ENCODE peak calls at places on chromosome 13, in eight cellular contexts. S is activated B cell treated with CpG ODN at 0.5 μM for 24 hours, L is endodermal cell, T is mesothelial cell of epicardium, K is WERI-Rb-1, D is breast epithelium, I is H9, X is GM12865. W is an unnamed sample.

GRCh38 chr13:66344770-66345367 is 885.3 kb downstream of the PCDH9 start:
- DNase-seq in S (no peak), L (no peak), T (no peak), K (no peak), D (no peak), I (no peak), X (no peak), W (no peak)

GRCh38 chr13:24500977-24501376 is 11.6 kb downstream of the PARP4 start:
- DNase-seq in S (no peak), L (no peak), T (no peak), K (no peak), D (no peak), I (no peak), X (no peak), W (no peak)

GRCh38 chr13:25840261-25840660 is 211.6 kb downstream of the SHISA2 start:
- DNase-seq in S (no peak), L (no peak), T (no peak), K (no peak), D (no peak), I (no peak), X (no peak), W (no peak)

GRCh38 chr13:97284558-97284957 is 62.4 kb downstream of the MBNL2 start:
- DNase-seq in S (no peak), L (no peak), T (no peak), K (no peak), D (no peak), I (no peak), X (no peak), W (no peak)

GRCh38 chr13:76638882-76639281 is 247.3 kb downstream of the KCTD12 start:
- DNase-seq in S (no peak), L (no peak), T (no peak), K (no peak), D (no peak), I (no peak), X (no peak), W (no peak)

GRCh38 chr13:67120872-67121531 is 109.1 kb downstream of the PCDH9 start:
- DNase-seq in S (no peak), L (no peak), T (no peak), K (no peak), D (no peak), I (no peak), X (no peak), W (no peak)

GRCh38 chr13:66895780-66896179 is 334.4 kb downstream of the PCDH9 start:
- DNase-seq in S (no peak), L (no peak), T (no peak), K (no peak), D (no peak), I (no peak), X (no peak), W (no peak)

GRCh38 chr13:49371943-49372636 is 71.8 kb downstream of the CAB39L start:
- DNase-seq in S (no peak), L (no peak), T (no peak), K (no peak), D (no peak), I (no peak), X (peak), W (no peak)

GRCh38 chr13:84097148-84097547 is 214.9 kb upstream of the SLITRK1 start:
- DNase-seq in S (no peak), L (no peak), T (no peak), K (no peak), D (no peak), I (no peak), X (no peak), W (no peak)

GRCh38 chr13:66617786-66618185 is 612.4 kb downstream of the PCDH9 start:
- DNase-seq in S (no peak), L (no peak), T (no peak), K (no peak), D (no peak), I (no peak), X (no peak), W (no peak)

GRCh38 chr13:79870123-79870522 is 389.2 kb downstream of the NDFIP2 start:
- DNase-seq in S (no peak), L (no peak), T (no peak), K (no peak), D (no peak), I (no peak), X (no peak), W (no peak)

GRCh38 chr13:80814541-80814940 is 473.6 kb upstream of the SPRY2 start:
- DNase-seq in S (no peak), L (no peak), T (no peak), K (no peak), D (no peak), I (no peak), X (no peak), W (no peak)

GRCh38 chr13:93624371-93624777 is 397.8 kb downstream of the GPC6 start:
- DNase-seq in S (no peak), L (no peak), T (no peak), K (no peak), D (no peak), I (no peak), X (no peak), W (no peak)

GRCh38 chr13:24630851-24631341 is 49.3 kb upstream of the ATP12A start:
- DNase-seq in S (no peak), L (no peak), T (no peak), K (no peak), D (no peak), I (no peak), X (no peak), W (no peak)

GRCh38 chr13:32535748-32536147 is 2.8 kb downstream of the N4BP2L2 start:
- DNase-seq in S (no peak), L (no peak), T (no peak), K (no peak), D (no peak), I (no peak), X (no peak), W (no peak)

GRCh38 chr13:49814551-49815270 is 22.2 kb upstream of the KPNA3 start:
- DNase-seq in S (no peak), L (no peak), T (no peak), K (no peak), D (no peak), I (no peak), X (no peak), W (no peak)

GRCh38 chr13:27624071-27624470 is 2.4 kb downstream of the POLR1D start:
- DNase-seq in S (no peak), L (no peak), T (no peak), K (no peak), D (no peak), I (no peak), X (no peak), W (no peak)

GRCh38 chr13:99822820-99823219 is 148.7 kb downstream of the ZIC5 start:
- DNase-seq in S (no peak), L (no peak), T (no peak), K (no peak), D (no peak), I (no peak), X (no peak), W (no peak)

GRCh38 chr13:99677388-99677951 is 176.2 kb downstream of the TM9SF2 start:
- DNase-seq in S (no peak), L (no peak), T (no peak), K (no peak), D (no peak), I (no peak), X (no peak), W (no peak)

GRCh38 chr13:91313103-91313502 is 34.4 kb upstream of the MIR17HG start:
- DNase-seq in S (no peak), L (peak), T (no peak), K (no peak), D (no peak), I (no peak), X (peak), W (no peak)

GRCh38 chr13:103525530-103525929 is 459.3 kb upstream of the SLC10A2 start:
- DNase-seq in S (no peak), L (no peak), T (no peak), K (no peak), D (no peak), I (no peak), X (no peak), W (no peak)

GRCh38 chr13:62643007-62643483 is 1227.4 kb upstream of the PCDH20 start:
- DNase-seq in S (no peak), L (no peak), T (no peak), K (no peak), D (no peak), I (no peak), X (peak), W (no peak)

GRCh38 chr13:44238011-44238421 is 135.6 kb upstream of the SERP2 start:
- DNase-seq in S (no peak), L (no peak), T (no peak), K (no peak), D (no peak), I (no peak), X (no peak), W (no peak)

GRCh38 chr13:99150575-99151370 is 49.9 kb upstream of the UBAC2 start:
- DNase-seq in S (no peak), L (no peak), T (peak), K (no peak), D (no peak), I (no peak), X (no peak), W (no peak)

GRCh38 chr13:22665531-22665930 is 515.2 kb upstream of the SGCG start:
- DNase-seq in S (no peak), L (no peak), T (no peak), K (no peak), D (no peak), I (no peak), X (no peak), W (no peak)

GRCh38 chr13:44272692-44273091 is 100.9 kb upstream of the SERP2 start:
- DNase-seq in S (no peak), L (no peak), T (no peak), K (no peak), D (no peak), I (no peak), X (no peak), W (no peak)

GRCh38 chr13:76685938-76686337 is 200.3 kb downstream of the KCTD12 start:
- DNase-seq in S (no peak), L (no peak), T (no peak), K (no peak), D (no peak), I (no peak), X (no peak), W (no peak)

GRCh38 chr13:19818223-19818842 is 35.6 kb upstream of the PSPC1 start:
- DNase-seq in S (peak), L (peak), T (peak), K (peak), D (peak), I (peak), X (peak), W (peak)

GRCh38 chr13:65387743-65388347 is 1842.3 kb downstream of the PCDH9 start:
- DNase-seq in S (no peak), L (peak), T (no peak), K (no peak), D (no peak), I (no peak), X (no peak), W (no peak)

GRCh38 chr13:78443839-78444238 is 159.5 kb downstream of the POU4F1 start:
- DNase-seq in S (no peak), L (no peak), T (no peak), K (no peak), D (no peak), I (no peak), X (no peak), W (no peak)
- TF ChIP-seq CTCF in S (no peak), L (no peak), T (no peak), K (no peak), D (no peak), I (no peak), X (no peak), W (no peak)

GRCh38 chr13:73757471-73758233 is 376.6 kb downstream of the KLF12 start:
- DNase-seq in S (no peak), L (no peak), T (no peak), K (no peak), D (no peak), I (no peak), X (no peak), W (no peak)

GRCh38 chr13:73754241-73754640 is 380.0 kb downstream of the KLF12 start:
- DNase-seq in S (no peak), L (no peak), T (no peak), K (no peak), D (no peak), I (no peak), X (no peak), W (no peak)

GRCh38 chr13:73751290-73751689 is 382.9 kb downstream of the KLF12 start:
- DNase-seq in S (no peak), L (no peak), T (no peak), K (no peak), D (no peak), I (no peak), X (no peak), W (no peak)

GRCh38 chr13:73754727-73755292 is 379.4 kb downstream of the KLF12 start:
- DNase-seq in S (no peak), L (no peak), T (no peak), K (peak), D (no peak), I (no peak), X (peak), W (peak)
- TF ChIP-seq CTCF in S (peak), L (peak), T (peak), K (peak), D (peak), I (peak), X (peak), W (peak)

GRCh38 chr13:42039946-42040729 is 8.3 kb upstream of the DGKH start:
- DNase-seq in S (peak), L (peak), T (peak), K (peak), D (peak), I (peak), X (peak), W (peak)
- TF ChIP-seq CTCF in S (no peak), L (no peak), T (no peak), K (no peak), D (no peak), I (no peak), X (no peak), W (no peak)

GRCh38 chr13:51222510-51223283 is 499 bp downstream of the FAM124A start:
- DNase-seq in S (peak), L (peak), T (peak), K (peak), D (no peak), I (no peak), X (no peak), W (no peak)
- TF ChIP-seq CTCF in S (no peak), L (peak), T (no peak), K (no peak), D (no peak), I (peak), X (no peak), W (peak)

GRCh38 chr13:110920038-110920437 is 5.2 kb upstream of the ANKRD10 start:
- DNase-seq in S (no peak), L (no peak), T (no peak), K (no peak), D (no peak), I (no peak), X (peak), W (no peak)
- TF ChIP-seq CTCF in S (no peak), L (no peak), T (no peak), K (no peak), D (no peak), I (no peak), X (no peak), W (no peak)

GRCh38 chr13:46552888-46553520 is at the start of gene LRCH1:
- DNase-seq in S (peak), L (peak), T (peak), K (peak), D (peak), I (peak), X (peak), W (peak)

GRCh38 chr13:46553521-46553885 is 533 bp downstream of the LRCH1 start:
- DNase-seq in S (peak), L (peak), T (peak), K (no peak), D (peak), I (no peak), X (peak), W (peak)

GRCh38 chr13:46554971-46555370 is 2.0 kb downstream of the LRCH1 start:
- DNase-seq in S (no peak), L (no peak), T (no peak), K (no peak), D (no peak), I (no peak), X (no peak), W (no peak)

GRCh38 chr13:46555722-46556121 is 2.8 kb downstream of the LRCH1 start:
- DNase-seq in S (no peak), L (no peak), T (no peak), K (no peak), D (no peak), I (no peak), X (peak), W (no peak)

GRCh38 chr13:46553886-46554855 is 1.2 kb downstream of the LRCH1 start:
- DNase-seq in S (peak), L (peak), T (peak), K (peak), D (peak), I (peak), X (peak), W (peak)
- TF ChIP-seq CTCF in S (no peak), L (peak), T (no peak), K (peak), D (peak), I (peak), X (peak), W (peak)

DNA sequence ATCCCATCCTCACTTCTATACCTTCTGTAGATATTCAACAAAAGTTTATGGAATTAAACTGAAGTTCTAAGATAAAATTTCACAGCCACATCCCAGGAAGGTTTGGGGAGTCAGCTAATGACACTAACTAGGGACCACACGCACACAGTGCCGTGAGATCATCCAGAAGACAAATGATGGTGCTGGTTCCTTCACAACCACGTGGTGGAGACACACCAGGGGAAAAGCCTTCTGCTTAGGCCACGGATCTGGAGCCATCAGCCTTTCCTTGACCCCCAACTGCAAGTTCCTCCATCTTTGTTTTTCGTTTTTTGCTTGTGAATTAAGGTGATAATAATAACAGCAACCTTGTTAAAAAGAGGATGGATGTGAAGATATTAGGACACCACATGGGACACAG is 241.6 kb upstream of the MAB21L1 start:
- DNase-seq in S (no peak), L (no peak), T (no peak), K (no peak), D (no peak), I (no peak), X (no peak), W (no peak)
- TF ChIP-seq CTCF in S (no peak), L (peak), T (no peak), K (peak), D (no peak), I (no peak), X (no peak), W (no peak)

GRCh38 chr13:30581582-30581981 is 36.1 kb upstream of the USPL1 start:
- DNase-seq in S (no peak), L (peak), T (no peak), K (no peak), D (no peak), I (no peak), X (peak), W (no peak)
- TF ChIP-seq CTCF in S (no peak), L (peak), T (no peak), K (peak), D (no peak), I (peak), X (peak), W (peak)

GRCh38 chr13:102402292-102402691 is 444 bp upstream of the FGF14 start:
- DNase-seq in S (no peak), L (peak), T (no peak), K (peak), D (no peak), I (peak), X (no peak), W (no peak)
- TF ChIP-seq CTCF in S (no peak), L (peak), T (no peak), K (peak), D (no peak), I (peak), X (no peak), W (no peak)